ENCODE peak calls at places on chromosomes 16 and 17, in nine cellular contexts. M is tibial nerve, X is mesendoderm, Y is mammary epithelial cell, I is MM.1S, J is fibroblast of lung, N is upper lobe of right lung, S is cardiac muscle cell, C is endodermal cell. P is an unnamed sample.

GRCh38 chr16:77834600-77834963 is 46.2 kb downstream of the VAT1L start:
- DNase-seq in M (no peak), X (peak; percentile 94), Y (no peak), I (no peak), J (peak; percentile 48), N (no peak), S (no peak), C (no peak), P (no peak)

GRCh38 chr16:48126801-48127644 is 28.8 kb downstream of the ABCC12 start:
- DNase-seq in M (no peak), X (peak; percentile 41), Y (peak; percentile 80), I (no peak), J (peak; percentile 95), N (peak; percentile 85), S (peak; percentile 5), C (peak; percentile 58), P (no peak)

GRCh38 chr17:70099884-70100283 is 24.9 kb downstream of the KCNJ16 start:
- DNase-seq in M (no peak), X (no peak), Y (no peak), I (no peak), J (no peak), N (no peak), S (no peak), C (no peak), P (no peak)

GRCh38 chr16:48632137-48632774 is 22.3 kb upstream of the N4BP1 start:
- DNase-seq in M (no peak), X (no peak), Y (no peak), I (no peak), J (no peak), N (peak; percentile 17), S (no peak), C (no peak), P (no peak)

GRCh38 chr17:77957215-77957868 is 1.2 kb upstream of the TNRC6C start:
- DNase-seq in M (no peak), X (peak; percentile 29), Y (peak; percentile 19), I (peak; percentile 43), J (peak; percentile 36), N (no peak), S (peak; percentile 6), C (no peak), P (no peak)

GRCh38 chr17:19237389-19238166 is 412 bp downstream of the EPN2 start:
- DNase-seq in M (peak; percentile 17), X (peak; percentile 39), Y (peak; percentile 26), I (peak; percentile 23), J (no peak), N (peak; percentile 68), S (peak; percentile 52), C (peak; percentile 85), P (no peak)

GRCh38 chr17:43809121-43809520 is 23.8 kb downstream of the MPP3 start:
- DNase-seq in M (no peak), X (no peak), Y (no peak), I (no peak), J (no peak), N (no peak), S (no peak), C (no peak), P (no peak)

GRCh38 chr16:766820-767640 is 6.5 kb downstream of the MSLN start:
- DNase-seq in M (no peak), X (no peak), Y (no peak), I (no peak), J (no peak), N (no peak), S (no peak), C (no peak), P (no peak)

GRCh38 chr16:35733278-35733965 is 2274.0 kb downstream of the TP53TG3F start:
- DNase-seq in M (no peak), X (no peak), Y (no peak), I (no peak), J (no peak), N (no peak), S (no peak), C (no peak), P (no peak)

GRCh38 chr17:49069585-49070273 is 62.8 kb upstream of the B4GALNT2 start:
- DNase-seq in M (no peak), X (no peak), Y (no peak), I (no peak), J (no peak), N (no peak), S (no peak), C (no peak), P (no peak)

GRCh38 chr17:49074851-49075540 is 57.6 kb upstream of the B4GALNT2 start:
- DNase-seq in M (no peak), X (no peak), Y (no peak), I (no peak), J (no peak), N (no peak), S (no peak), C (no peak), P (no peak)

GRCh38 chr17:49076575-49077384 is 55.8 kb upstream of the B4GALNT2 start:
- DNase-seq in M (no peak), X (no peak), Y (peak; percentile 64), I (no peak), J (peak; percentile 80), N (no peak), S (no peak), C (no peak), P (no peak)

GRCh38 chr17:49067163-49067562 is 65.4 kb upstream of the B4GALNT2 start:
- DNase-seq in M (no peak), X (peak; percentile 63), Y (peak; percentile 15), I (no peak), J (no peak), N (no peak), S (no peak), C (peak; percentile 78), P (no peak)

DNA sequence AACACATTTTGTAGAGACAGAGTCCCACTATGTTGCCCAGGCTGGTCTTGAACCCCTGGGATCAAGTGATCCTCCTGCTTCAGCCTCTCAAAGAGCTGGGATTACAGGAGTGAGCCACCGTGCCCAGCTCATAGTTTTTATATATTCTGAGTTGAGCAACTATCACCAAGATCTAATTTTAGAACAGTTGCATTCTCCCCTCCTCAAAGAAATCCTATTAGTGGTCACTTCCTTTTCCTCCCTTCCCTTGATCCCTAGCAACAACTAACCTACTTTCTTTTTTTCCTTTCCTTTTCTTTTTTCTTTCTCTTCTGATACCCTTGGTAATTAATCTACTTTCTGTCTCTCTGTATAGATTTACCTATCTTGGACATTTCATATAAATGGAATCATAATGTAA is 61.5 kb upstream of the B4GALNT2 start:
- DNase-seq in M (no peak), X (no peak), Y (no peak), I (no peak), J (no peak), N (no peak), S (no peak), C (no peak), P (no peak)
- H3K27me3 ChIP-seq in M (peaks cover 14% of the 10 kb centered on the region), X (no peaks in the 10 kb centered on the region), Y (no peaks in the 10 kb centered on the region), I (peaks cover 3% of the 10 kb centered on the region), J (no peaks in the 10 kb centered on the region), N (peaks cover 5% of the 10 kb centered on the region), S (no peaks in the 10 kb centered on the region), C (no peaks in the 10 kb centered on the region), P (no peaks in the 10 kb centered on the region)

GRCh38 chr16:57424599-57424998 is 20.0 kb downstream of the CCL17 start:
- DNase-seq in M (no peak), X (no peak), Y (no peak), I (no peak), J (no peak), N (no peak), S (no peak), C (no peak), P (no peak)

GRCh38 chr16:57430955-57431354 is 16.2 kb downstream of the CIAPIN1 start:
- DNase-seq in M (no peak), X (no peak), Y (no peak), I (no peak), J (no peak), N (no peak), S (no peak), C (no peak), P (no peak)

GRCh38 chr16:57426356-57426755 is 20.8 kb downstream of the CIAPIN1 start:
- DNase-seq in M (no peak), X (no peak), Y (no peak), I (no peak), J (no peak), N (no peak), S (no peak), C (no peak), P (no peak)

GRCh38 chr16:57427307-57427706 is 19.9 kb downstream of the CIAPIN1 start:
- DNase-seq in M (no peak), X (peak; percentile 54), Y (no peak), I (no peak), J (no peak), N (no peak), S (no peak), C (peak; percentile 55), P (no peak)

DNA sequence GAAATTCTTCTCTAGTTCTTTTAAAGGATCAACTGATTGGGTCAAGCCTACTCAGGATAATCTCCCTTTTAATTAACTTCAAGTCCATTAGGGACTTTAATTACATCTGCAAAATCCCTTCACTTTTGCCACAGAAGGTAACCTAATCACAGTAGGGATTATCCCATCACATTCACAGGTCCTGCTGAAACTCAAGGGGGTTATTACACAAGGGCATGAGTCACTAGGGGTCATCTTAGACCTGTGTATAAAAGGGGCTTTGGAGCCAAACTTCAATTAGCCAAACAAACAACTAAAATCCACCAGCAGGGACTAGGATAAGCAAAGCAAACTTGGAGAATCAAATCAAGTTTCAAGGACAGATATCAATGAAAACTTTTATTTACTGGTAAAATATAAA is 19.4 kb downstream of the CIAPIN1 start:
- DNase-seq in M (no peak), X (no peak), Y (no peak), I (no peak), J (no peak), N (no peak), S (no peak), C (no peak), P (no peak)
- H3K36me3 ChIP-seq in M (peaks cover 67% of the 10 kb centered on the region), X (peaks cover 6% of the 10 kb centered on the region), Y (peaks cover 31% of the 10 kb centered on the region), I (peaks cover 9% of the 10 kb centered on the region), J (peaks cover 10% of the 10 kb centered on the region), N (peaks cover 58% of the 10 kb centered on the region), S (peaks cover 44% of the 10 kb centered on the region), C (peaks cover 49% of the 10 kb centered on the region), P (peaks cover 18% of the 10 kb centered on the region)

DNA sequence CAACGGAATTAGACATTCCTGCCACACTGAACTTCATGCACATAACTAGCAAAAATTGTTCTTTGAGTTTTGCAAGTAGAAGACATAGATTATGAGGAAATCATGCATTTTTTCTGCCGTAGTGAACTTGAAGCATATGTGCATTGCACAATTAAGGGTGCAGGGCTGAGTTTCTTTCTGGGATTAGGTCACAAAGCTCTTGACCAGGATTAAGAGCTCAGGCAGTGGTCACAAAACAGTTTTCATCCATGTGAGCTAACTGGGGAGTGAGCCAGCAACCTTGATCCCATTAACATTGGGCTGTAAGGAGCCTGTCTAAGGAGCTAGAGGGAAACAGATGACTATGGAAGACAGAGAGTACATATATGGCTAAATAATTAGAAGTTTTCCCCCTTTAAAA is 143.7 kb downstream of the PMP22 start:
- DNase-seq in M (no peak), X (no peak), Y (no peak), I (no peak), J (peak; percentile 76), N (no peak), S (no peak), C (peak; percentile 22), P (no peak)
- H3K27me3 ChIP-seq in M (no peaks in the 10 kb centered on the region), X (no peaks in the 10 kb centered on the region), Y (no peaks in the 10 kb centered on the region), I (no peaks in the 10 kb centered on the region), J (no peaks in the 10 kb centered on the region), N (no peaks in the 10 kb centered on the region), S (no peaks in the 10 kb centered on the region), C (no peaks in the 10 kb centered on the region), P (no peaks in the 10 kb centered on the region)

DNA sequence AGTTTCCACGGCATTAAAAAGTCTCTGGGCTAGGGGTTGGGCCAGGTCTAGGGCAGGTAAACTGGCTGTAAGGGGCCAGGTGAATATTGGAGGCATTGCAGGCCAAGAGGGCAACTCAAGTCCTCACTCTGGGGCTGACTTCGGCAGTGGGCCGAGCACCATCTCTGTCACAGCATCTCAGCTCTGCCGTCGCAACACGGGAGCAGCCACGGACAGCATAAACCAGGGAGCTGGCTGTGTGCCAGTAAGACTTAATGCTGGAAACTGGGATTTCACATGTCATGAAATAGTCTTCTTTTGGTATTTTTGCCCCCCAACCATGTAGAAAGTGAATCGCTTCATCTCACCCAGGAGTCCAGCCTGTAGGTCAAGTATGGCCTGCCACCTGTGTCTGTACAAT is 12.6 kb upstream of the LGALS9 start:
- DNase-seq in M (no peak), X (no peak), Y (no peak), I (no peak), J (no peak), N (no peak), S (no peak), C (no peak), P (no peak)
- H3K36me3 ChIP-seq in M (peaks cover 97% of the 10 kb centered on the region), X (peaks cover 8% of the 10 kb centered on the region), Y (no peaks in the 10 kb centered on the region), I (no peaks in the 10 kb centered on the region), J (no peaks in the 10 kb centered on the region), N (peaks cover 89% of the 10 kb centered on the region), S (peaks cover 18% of the 10 kb centered on the region), C (peaks cover 25% of the 10 kb centered on the region), P (no peaks in the 10 kb centered on the region)